ENCODE peak calls at places on chromosomes 4 and X, in five cellular contexts. One of them, this sample, is unnamed.

GRCh38 chr4:113499696-113500095 is 261.8 kb downstream of the CAMK2D start:
- DNase-seq in astrocyte of the cerebellum: peak; percentile 62
- DNase-seq in prostate gland: no peak
- DNase-seq in OCI-LY7: no peak
- DNase-seq in IMR-90: peak; percentile 94
- DNase-seq in this sample: peak; percentile 12

GRCh38 chrX:44314855-44315254 is 28.6 kb downstream of the EFHC2 start:
- DNase-seq in IMR-90: no peak
- DNase-seq in astrocyte of the cerebellum: no peak
- DNase-seq in prostate gland: no peak
- DNase-seq in OCI-LY7: no peak
- DNase-seq in this sample: no peak

GRCh38 chr4:4480685-4481393 is 61.0 kb downstream of the STX18 start:
- DNase-seq in IMR-90: peak; percentile 41
- DNase-seq in astrocyte of the cerebellum: no peak
- DNase-seq in OCI-LY7: peak; percentile 22
- DNase-seq in prostate gland: no peak
- DNase-seq in this sample: no peak

GRCh38 chrX:53234484-53234883 is 9.5 kb upstream of the KDM5C start:
- DNase-seq in IMR-90: no peak
- DNase-seq in astrocyte of the cerebellum: no peak
- DNase-seq in prostate gland: no peak
- DNase-seq in OCI-LY7: no peak
- DNase-seq in this sample: no peak

GRCh38 chrX:40105791-40106676 is 8.3 kb upstream of the BCOR start:
- DNase-seq in IMR-90: no peak
- DNase-seq in astrocyte of the cerebellum: no peak
- DNase-seq in OCI-LY7: peak; percentile 74
- DNase-seq in prostate gland: peak; percentile 63
- DNase-seq in this sample: no peak

GRCh38 chr4:148152868-148153630 is 289.2 kb downstream of the NR3C2 start:
- DNase-seq in IMR-90: no peak
- DNase-seq in OCI-LY7: no peak
- DNase-seq in astrocyte of the cerebellum: no peak
- DNase-seq in prostate gland: no peak
- DNase-seq in this sample: no peak

GRCh38 chr4:85512446-85513205 is 37.7 kb downstream of the ARHGAP24 start:
- DNase-seq in OCI-LY7: no peak
- DNase-seq in prostate gland: no peak
- DNase-seq in astrocyte of the cerebellum: no peak
- DNase-seq in IMR-90: no peak
- DNase-seq in this sample: no peak

GRCh38 chr4:183409956-183410355 is 34.5 kb upstream of the CDKN2AIP start:
- DNase-seq in OCI-LY7: no peak
- DNase-seq in prostate gland: no peak
- DNase-seq in astrocyte of the cerebellum: no peak
- DNase-seq in IMR-90: no peak
- DNase-seq in this sample: no peak

GRCh38 chr4:169361741-169362140 is 91.0 kb upstream of the SH3RF1 start:
- DNase-seq in astrocyte of the cerebellum: no peak
- DNase-seq in prostate gland: no peak
- DNase-seq in IMR-90: no peak
- DNase-seq in OCI-LY7: no peak
- DNase-seq in this sample: no peak

GRCh38 chr4:102404551-102404969 is 59.3 kb upstream of the SLC39A8 start:
- DNase-seq in prostate gland: peak; percentile 14
- DNase-seq in astrocyte of the cerebellum: no peak
- DNase-seq in IMR-90: no peak
- DNase-seq in OCI-LY7: no peak
- DNase-seq in this sample: no peak

GRCh38 chr4:164997941-164998340 is 20.5 kb upstream of the TRIM61 start:
- DNase-seq in OCI-LY7: no peak
- DNase-seq in IMR-90: no peak
- DNase-seq in prostate gland: no peak
- DNase-seq in astrocyte of the cerebellum: no peak
- DNase-seq in this sample: no peak

GRCh38 chrX:9873952-9874351 is 87.7 kb downstream of the SHROOM2 start:
- DNase-seq in IMR-90: peak; percentile 49
- DNase-seq in OCI-LY7: peak; percentile 45
- DNase-seq in prostate gland: peak; percentile 12
- DNase-seq in astrocyte of the cerebellum: no peak
- DNase-seq in this sample: no peak

GRCh38 chr4:187782425-187782824 is 213.1 kb upstream of the ZFP42 start:
- DNase-seq in prostate gland: no peak
- DNase-seq in OCI-LY7: no peak
- DNase-seq in IMR-90: no peak
- DNase-seq in astrocyte of the cerebellum: no peak
- DNase-seq in this sample: no peak

GRCh38 chr4:36493240-36493639 is 211.8 kb downstream of the DTHD1 start:
- DNase-seq in IMR-90: no peak
- DNase-seq in prostate gland: no peak
- DNase-seq in astrocyte of the cerebellum: no peak
- DNase-seq in OCI-LY7: no peak
- DNase-seq in this sample: no peak

GRCh38 chr4:153347117-153347516 is 2.6 kb downstream of the MND1 start:
- DNase-seq in astrocyte of the cerebellum: no peak
- DNase-seq in prostate gland: no peak
- DNase-seq in OCI-LY7: peak; percentile 66
- DNase-seq in IMR-90: no peak
- DNase-seq in this sample: no peak
- H3K4me3 ChIP-seq in astrocyte of the cerebellum: no peak overlapping the region
- H3K4me3 ChIP-seq in prostate gland: no peak overlapping the region
- H3K4me3 ChIP-seq in OCI-LY7: peak overlapping the region; percentile 87
- H3K4me3 ChIP-seq in IMR-90: no peak overlapping the region
- H3K4me3 ChIP-seq in this sample: no peak overlapping the region

GRCh38 chrX:104372547-104372946 is 117.8 kb upstream of the ESX1 start:
- DNase-seq in prostate gland: no peak
- DNase-seq in astrocyte of the cerebellum: no peak
- DNase-seq in IMR-90: no peak
- DNase-seq in OCI-LY7: no peak
- DNase-seq in this sample: no peak

DNA sequence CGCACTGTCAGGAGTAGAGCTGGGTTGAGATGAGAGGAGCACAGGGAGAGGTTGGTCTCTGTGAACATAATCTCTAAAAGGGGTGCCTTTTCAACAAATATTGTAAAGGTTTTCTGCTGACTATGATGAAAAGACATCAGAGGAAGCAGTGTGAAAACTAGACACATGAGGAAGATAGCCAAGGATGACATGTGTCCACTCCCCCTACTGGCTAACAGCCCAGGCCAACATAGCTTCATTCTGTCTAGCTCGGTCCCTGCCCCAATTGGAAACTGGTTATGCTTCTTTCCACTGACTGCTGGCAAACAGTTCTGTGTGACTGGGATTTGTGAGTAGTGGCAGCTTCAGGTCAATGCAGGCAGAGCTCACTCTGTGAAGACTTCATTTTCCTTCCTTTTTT is 115.4 kb upstream of the ESX1 start:
- DNase-seq in prostate gland: peak; percentile 51
- DNase-seq in OCI-LY7: no peak
- DNase-seq in IMR-90: no peak
- DNase-seq in astrocyte of the cerebellum: no peak
- DNase-seq in this sample: no peak
- TF ChIP-seq CTCF in prostate gland: peak; percentile 38
- TF ChIP-seq CTCF in OCI-LY7: no peak
- TF ChIP-seq CTCF in IMR-90: no peak
- TF ChIP-seq CTCF in astrocyte of the cerebellum: peak; percentile 3
- TF ChIP-seq CTCF in this sample: peak; percentile 17

GRCh38 chr4:184446132-184446531 is 28.2 kb downstream of the IRF2 start:
- DNase-seq in IMR-90: no peak
- DNase-seq in astrocyte of the cerebellum: no peak
- DNase-seq in prostate gland: no peak
- DNase-seq in OCI-LY7: no peak
- DNase-seq in this sample: no peak

GRCh38 chr4:184450045-184450444 is 24.3 kb downstream of the IRF2 start:
- DNase-seq in astrocyte of the cerebellum: peak; percentile 55
- DNase-seq in prostate gland: no peak
- DNase-seq in IMR-90: peak; percentile 87
- DNase-seq in OCI-LY7: no peak
- DNase-seq in this sample: no peak

GRCh38 chr4:184447664-184448063 is 26.7 kb downstream of the IRF2 start:
- DNase-seq in prostate gland: no peak
- DNase-seq in astrocyte of the cerebellum: no peak
- DNase-seq in OCI-LY7: no peak
- DNase-seq in IMR-90: no peak
- DNase-seq in this sample: no peak

GRCh38 chr4:184450743-184451142 is 23.6 kb downstream of the IRF2 start:
- DNase-seq in astrocyte of the cerebellum: no peak
- DNase-seq in OCI-LY7: no peak
- DNase-seq in prostate gland: no peak
- DNase-seq in IMR-90: no peak
- DNase-seq in this sample: no peak

DNA sequence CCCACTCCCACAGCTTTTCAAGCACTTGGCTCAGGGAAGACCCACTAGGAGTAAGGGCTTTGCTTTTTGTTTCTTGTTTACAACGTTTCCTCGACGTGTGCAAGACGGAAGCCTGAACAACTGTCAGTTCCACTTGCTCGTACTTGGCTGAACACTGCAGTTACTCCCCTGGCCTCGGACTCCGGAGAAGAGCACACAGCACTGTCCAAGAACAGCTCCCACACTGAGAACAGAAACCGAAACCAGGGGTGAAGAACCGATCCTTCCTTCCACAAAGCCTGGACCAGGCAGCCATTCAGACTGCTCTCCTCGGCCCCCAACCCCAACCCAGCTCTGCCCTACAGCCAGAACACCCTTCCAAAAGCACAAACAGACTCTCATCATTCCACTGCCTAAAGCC is 25.5 kb downstream of the IRF2 start:
- DNase-seq in IMR-90: peak; percentile 70
- DNase-seq in OCI-LY7: no peak
- DNase-seq in astrocyte of the cerebellum: no peak
- DNase-seq in prostate gland: no peak
- DNase-seq in this sample: no peak
- H3K4me3 ChIP-seq in IMR-90: peak overlapping the region; percentile 36
- H3K4me3 ChIP-seq in OCI-LY7: no peak overlapping the region
- H3K4me3 ChIP-seq in astrocyte of the cerebellum: peak overlapping the region; percentile 28
- H3K4me3 ChIP-seq in prostate gland: peak overlapping the region; percentile 23
- H3K4me3 ChIP-seq in this sample: peak overlapping the region; percentile 18

GRCh38 chr4:52107745-52108144 is 56.6 kb downstream of the SPATA18 start:
- DNase-seq in OCI-LY7: peak; percentile 1
- DNase-seq in prostate gland: no peak
- DNase-seq in astrocyte of the cerebellum: no peak
- DNase-seq in IMR-90: no peak
- DNase-seq in this sample: no peak
- TF ChIP-seq CTCF in OCI-LY7: peak; percentile 40
- TF ChIP-seq CTCF in prostate gland: no peak
- TF ChIP-seq CTCF in astrocyte of the cerebellum: no peak
- TF ChIP-seq CTCF in IMR-90: no peak
- TF ChIP-seq CTCF in this sample: peak; percentile 8

GRCh38 chr4:40199179-40199670 is 2.4 kb downstream of the RHOH start:
- DNase-seq in IMR-90: no peak
- DNase-seq in astrocyte of the cerebellum: no peak
- DNase-seq in prostate gland: no peak
- DNase-seq in OCI-LY7: peak; percentile 58
- DNase-seq in this sample: no peak

GRCh38 chr4:40202474-40202873 is 5.6 kb downstream of the RHOH start:
- DNase-seq in IMR-90: no peak
- DNase-seq in OCI-LY7: peak; percentile 29
- DNase-seq in astrocyte of the cerebellum: no peak
- DNase-seq in prostate gland: no peak
- DNase-seq in this sample: no peak

GRCh38 chr4:40200881-40201797 is 4.3 kb downstream of the RHOH start:
- DNase-seq in astrocyte of the cerebellum: no peak
- DNase-seq in IMR-90: peak; percentile 82
- DNase-seq in prostate gland: no peak
- DNase-seq in OCI-LY7: peak; percentile 75
- DNase-seq in this sample: no peak

GRCh38 chr4:40199999-40200880 is 3.4 kb downstream of the RHOH start:
- DNase-seq in OCI-LY7: peak; percentile 83
- DNase-seq in astrocyte of the cerebellum: peak; percentile 69
- DNase-seq in IMR-90: peak; percentile 23
- DNase-seq in prostate gland: no peak
- DNase-seq in this sample: no peak

GRCh38 chr4:40201898-40202297 is 5.1 kb downstream of the RHOH start:
- DNase-seq in astrocyte of the cerebellum: no peak
- DNase-seq in OCI-LY7: peak; percentile 31
- DNase-seq in prostate gland: no peak
- DNase-seq in IMR-90: no peak
- DNase-seq in this sample: no peak
- H3K4me3 ChIP-seq in astrocyte of the cerebellum: no peak overlapping the region
- H3K4me3 ChIP-seq in OCI-LY7: peak overlapping the region; percentile 79
- H3K4me3 ChIP-seq in prostate gland: no peak overlapping the region
- H3K4me3 ChIP-seq in IMR-90: no peak overlapping the region
- H3K4me3 ChIP-seq in this sample: no peak overlapping the region

GRCh38 chr4:175731506-175731905 is 80.6 kb downstream of the GPM6A start:
- DNase-seq in OCI-LY7: no peak
- DNase-seq in prostate gland: no peak
- DNase-seq in IMR-90: no peak
- DNase-seq in astrocyte of the cerebellum: no peak
- DNase-seq in this sample: no peak
- TF ChIP-seq CTCF in OCI-LY7: no peak
- TF ChIP-seq CTCF in prostate gland: no peak
- TF ChIP-seq CTCF in IMR-90: no peak
- TF ChIP-seq CTCF in astrocyte of the cerebellum: no peak
- TF ChIP-seq CTCF in this sample: no peak